ENCODE peak calls at places on chromosomes 4 and X, in eight cellular contexts. N, U, M, H, F, K, T and I are unnamed samples.

GRCh38 chr4:73343432-73343831 is 60.7 kb upstream of the ALB start:
- DNase-seq in U (no peak), N (no peak), F (no peak), H (no peak), T (no peak), K (no peak), M (peak), I (no peak)

GRCh38 chr4:58734030-58734673 is 1624.0 kb upstream of the IGFBP7 start:
- DNase-seq in N (no peak), H (peak), T (no peak), F (no peak), K (no peak), U (no peak), M (no peak), I (no peak)

GRCh38 chr4:111959202-111959601 is 186.1 kb upstream of the FAM241A start:
- DNase-seq in F (no peak), N (no peak), T (no peak), U (no peak), H (peak), M (no peak), K (no peak), I (no peak)

GRCh38 chr4:75733369-75733768 is 9.0 kb downstream of the USO1 start:
- DNase-seq in F (no peak), U (no peak), H (no peak), M (no peak), T (no peak), K (no peak), N (no peak), I (no peak)

GRCh38 chr4:3192188-3192587 is 56.8 kb upstream of the MSANTD1 start:
- DNase-seq in N (no peak), M (peak), K (no peak), H (no peak), U (no peak), T (no peak), F (no peak), I (peak)

GRCh38 chr4:37068580-37068979 is 176.0 kb upstream of the NWD2 start:
- DNase-seq in F (no peak), U (no peak), M (peak), N (no peak), T (no peak), K (no peak), H (no peak), I (no peak)

GRCh38 chr4:2352171-2352570 is 66.3 kb downstream of the ZFYVE28 start:
- DNase-seq in F (peak), N (no peak), U (no peak), T (no peak), H (no peak), K (peak), M (peak), I (peak)

GRCh38 chr4:36280555-36280954 is 861 bp upstream of the DTHD1 start:
- DNase-seq in K (no peak), H (peak), F (no peak), U (no peak), N (no peak), M (peak), T (no peak), I (no peak)

GRCh38 chr4:1802151-1802715 is 9.1 kb downstream of the FGFR3 start:
- DNase-seq in M (no peak), H (no peak), N (no peak), F (no peak), T (peak), U (no peak), K (no peak), I (no peak)

GRCh38 chrX:121014826-121015225 is 29.3 kb upstream of the CT47A1 start:
- DNase-seq in K (no peak), U (no peak), N (no peak), M (no peak), T (no peak), F (no peak), H (peak), I (no peak)

GRCh38 chrX:13305091-13305490 is 14.8 kb downstream of the ATXN3L start:
- DNase-seq in K (no peak), U (no peak), N (no peak), M (no peak), T (no peak), H (no peak), F (no peak), I (no peak)

DNA sequence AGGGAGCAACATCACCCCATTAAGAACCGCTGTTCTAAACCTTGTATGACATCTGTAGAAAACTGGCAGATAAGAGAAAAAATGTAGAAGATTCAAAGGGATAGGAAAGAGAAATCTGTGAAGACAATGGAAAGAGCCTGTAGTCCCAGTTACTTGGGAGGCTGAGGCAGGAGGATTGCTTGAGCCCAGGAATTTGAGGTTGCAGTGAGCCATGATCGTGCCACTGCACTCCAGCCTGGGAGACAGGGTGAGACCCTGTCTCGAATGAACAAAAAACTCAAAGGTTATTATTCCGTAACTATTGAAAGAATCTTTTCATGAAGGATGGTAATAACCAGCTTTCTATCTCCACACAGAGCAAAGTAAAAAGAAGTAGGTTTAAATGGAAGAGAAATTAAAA is 1.6 kb upstream of the CLCN4 start:
- DNase-seq in K (no peak), M (no peak), F (no peak), U (no peak), N (no peak), T (no peak), H (no peak), I (no peak)
- TF ChIP-seq CTCF in K (no peak), M (no peak), F (no peak), U (no peak), N (no peak), T (no peak), H (no peak), I (no peak)

GRCh38 chr4:146340798-146341197 is 126.5 kb downstream of the REELD1 start:
- DNase-seq in M (no peak), K (no peak), F (no peak), U (no peak), N (no peak), T (no peak), H (peak), I (no peak)
- TF ChIP-seq CTCF in M (peak), K (peak), F (no peak), U (no peak), N (no peak), T (peak), H (peak), I (peak)

GRCh38 chrX:150205011-150205410 is 158.1 kb upstream of the MAMLD1 start:
- DNase-seq in H (peak), T (no peak), U (peak), F (no peak), N (no peak), M (no peak), K (no peak), I (no peak)
- TF ChIP-seq CTCF in H (no peak), T (no peak), U (no peak), F (no peak), N (no peak), M (peak), K (no peak), I (peak)

GRCh38 chr4:41122775-41123174 is 91.6 kb downstream of the APBB2 start:
- DNase-seq in N (no peak), U (no peak), H (no peak), M (peak), F (no peak), K (no peak), T (no peak), I (no peak)
- TF ChIP-seq CTCF in N (no peak), U (no peak), H (no peak), M (peak), F (no peak), K (no peak), T (no peak), I (no peak)

GRCh38 chrX:29024813-29025342 is 437.6 kb downstream of the IL1RAPL1 start:
- DNase-seq in H (peak), U (no peak), K (no peak), N (no peak), F (no peak), T (no peak), M (no peak), I (no peak)
- TF ChIP-seq CTCF in H (no peak), U (no peak), K (no peak), N (no peak), F (no peak), T (no peak), M (no peak), I (no peak)

DNA sequence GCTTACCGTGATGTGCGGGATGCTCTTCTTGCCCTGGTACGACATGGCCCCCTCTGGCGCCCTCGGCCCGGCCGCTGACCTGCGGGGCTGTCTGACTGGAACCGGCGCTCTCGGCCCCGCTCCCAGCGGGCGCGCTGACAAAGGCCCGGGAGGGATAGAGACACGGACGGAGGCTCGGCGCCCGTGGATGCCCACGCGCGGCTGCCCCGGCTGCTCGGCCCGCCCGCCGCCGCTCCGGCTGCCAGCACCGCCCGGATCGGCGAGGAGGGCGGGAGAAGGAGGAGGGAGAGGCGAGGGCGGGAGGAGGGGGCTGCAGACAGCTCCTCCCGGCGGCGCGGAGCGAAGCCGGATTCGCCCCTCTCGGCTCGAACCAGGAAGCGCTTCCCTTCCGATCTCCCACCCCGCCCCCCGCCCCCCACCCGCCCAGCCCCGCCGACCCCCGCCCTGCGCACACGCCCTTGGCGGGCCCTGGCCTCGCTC is 4.6 kb downstream of the CRMP1 start:
- DNase-seq in F (no peak), T (no peak), M (peak), K (no peak), H (no peak), U (no peak), N (no peak), I (no peak)
- TF ChIP-seq CTCF in F (no peak), T (no peak), M (no peak), K (no peak), H (no peak), U (no peak), N (no peak), I (no peak)

GRCh38 chr4:65653740-65654361 is 16.4 kb downstream of the EPHA5 start:
- DNase-seq in N (no peak), F (no peak), T (no peak), M (no peak), K (no peak), U (no peak), H (no peak), I (no peak)

GRCh38 chr4:65654976-65655375 is 15.3 kb downstream of the EPHA5 start:
- DNase-seq in F (no peak), K (no peak), M (no peak), T (no peak), N (no peak), H (no peak), U (no peak), I (no peak)

GRCh38 chr4:65651031-65651430 is 19.3 kb downstream of the EPHA5 start:
- DNase-seq in M (no peak), T (no peak), U (no peak), F (no peak), K (no peak), N (no peak), H (no peak), I (no peak)

GRCh38 chr4:65658117-65658516 is 12.2 kb downstream of the EPHA5 start:
- DNase-seq in F (no peak), H (no peak), T (no peak), N (no peak), U (no peak), K (no peak), M (peak), I (no peak)

DNA sequence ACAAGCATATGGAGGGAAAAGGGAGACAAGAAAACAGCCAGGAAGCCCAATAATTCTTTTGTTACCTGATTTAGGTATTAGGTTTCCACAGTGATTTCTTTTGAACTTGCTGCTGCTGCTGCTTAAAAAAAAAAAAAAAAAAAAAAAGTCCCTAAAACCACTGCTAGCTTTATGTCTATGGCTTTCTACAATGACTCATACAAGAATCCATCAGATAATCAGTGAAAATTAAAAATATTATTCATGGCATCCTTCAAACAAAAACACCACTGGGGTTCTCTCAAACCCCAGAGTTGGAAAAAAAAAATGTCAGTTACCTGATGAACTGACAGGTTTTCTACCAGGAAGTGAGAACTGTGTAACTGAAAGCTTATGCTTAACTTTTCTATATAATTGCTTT is 14.3 kb downstream of the EPHA5 start:
- DNase-seq in N (no peak), T (no peak), U (no peak), F (no peak), K (no peak), H (no peak), M (no peak), I (no peak)
- TF ChIP-seq CTCF in N (no peak), T (no peak), U (no peak), F (no peak), K (no peak), H (no peak), M (no peak), I (no peak)